ENCODE peak calls at places on chromosomes 16 and 17, in eight cellular contexts. O is SW 1271; W is CD4-positive, CD25-positive, alpha-beta regulatory T cell; P is smooth muscle cell of the brain vasculature; F is MV-4-11; X is kidney epithelial cell; A is esophagus muscularis mucosa; E is SJSA1. L is an unnamed sample.

GRCh38 chr17:83146347-83146746 is 66.9 kb downstream of the METRNL start:
- DNase-seq in O (no peak), W (no peak), P (no peak), F (no peak), X (no peak), A (peak), E (no peak), L (no peak)

GRCh38 chr17:81621494-81622230 is 15.2 kb downstream of the NPLOC4 start:
- DNase-seq in O (no peak), W (no peak), P (no peak), F (no peak), X (no peak), A (no peak), E (no peak), L (peak)

GRCh38 chr16:82504811-82505210 is 122.0 kb upstream of the CDH13 start:
- DNase-seq in O (no peak), W (no peak), P (no peak), F (no peak), X (no peak), A (no peak), E (no peak), L (no peak)

GRCh38 chr17:81483862-81484194 is 28.8 kb downstream of the ACTG1 start:
- DNase-seq in O (no peak), W (no peak), P (no peak), F (no peak), X (no peak), A (no peak), E (no peak), L (no peak)

GRCh38 chr17:3885970-3886369 is 6.9 kb downstream of the CAMKK1 start:
- DNase-seq in O (peak), W (no peak), P (no peak), F (peak), X (no peak), A (no peak), E (peak), L (peak)

GRCh38 chr17:63999680-64000531 is 1.8 kb downstream of the PRR29 start:
- DNase-seq in O (no peak), W (no peak), P (no peak), F (no peak), X (no peak), A (no peak), E (no peak), L (no peak)

GRCh38 chr17:72008236-72008874 is 112.5 kb upstream of the SOX9 start:
- DNase-seq in O (no peak), W (no peak), P (no peak), F (no peak), X (no peak), A (no peak), E (no peak), L (no peak)

GRCh38 chr16:85453-85782 is 7.4 kb downstream of the MPG start:
- DNase-seq in O (no peak), W (no peak), P (no peak), F (no peak), X (no peak), A (no peak), E (no peak), L (no peak)

GRCh38 chr17:41020346-41020745 is 6.7 kb downstream of the KRTAP1-5 start:
- DNase-seq in O (no peak), W (no peak), P (no peak), F (no peak), X (no peak), A (no peak), E (no peak), L (no peak)

GRCh38 chr17:82065638-82066303 is at the start of gene DUS1L:
- DNase-seq in O (no peak), W (peak), P (no peak), F (peak), X (no peak), A (no peak), E (peak), L (peak)

GRCh38 chr16:73483934-73484712 is 436.2 kb upstream of the ZFHX3 start:
- DNase-seq in O (no peak), W (no peak), P (no peak), F (no peak), X (no peak), A (no peak), E (no peak), L (no peak)

GRCh38 chr16:2912330-2913199 is 834 bp downstream of the FLYWCH1 start:
- DNase-seq in O (peak), W (peak), P (peak), F (no peak), X (no peak), A (no peak), E (peak), L (peak)

GRCh38 chr17:30116661-30117547 is at the start of gene NSRP1:
- DNase-seq in O (peak), W (peak), P (peak), F (peak), X (peak), A (peak), E (peak), L (peak)

GRCh38 chr17:16974569-16975265 is 2.8 kb upstream of the TNFRSF13B start:
- DNase-seq in O (no peak), W (no peak), P (no peak), F (no peak), X (no peak), A (peak), E (no peak), L (no peak)

L was measured in endothelial cell of umbilical vein.